ENCODE peak calls at places on chromosomes 2 and 18, in four cellular contexts. One of them, this sample, is unnamed.

GRCh38 chr2:37306024-37306423 is 18.6 kb downstream of the PRKD3 start:
- DNase-seq in activated CD4-positive, CD25-positive, alpha-beta regulatory T cell treated with anti-CD3 and anti-CD28 coated beads, Interleukin-2, amount 50 U/mL, for 72 hours: no peak
- DNase-seq in GDM1: no peak
- DNase-seq in M059J: no peak
- DNase-seq in this sample: no peak

GRCh38 chr2:100969998-100970397 is 32.1 kb upstream of the RPL31 start:
- DNase-seq in M059J: no peak
- DNase-seq in activated CD4-positive, CD25-positive, alpha-beta regulatory T cell treated with anti-CD3 and anti-CD28 coated beads, Interleukin-2, amount 50 U/mL, for 72 hours: no peak
- DNase-seq in GDM1: no peak
- DNase-seq in this sample: no peak

GRCh38 chr18:23816740-23817139 is 127.5 kb downstream of the LAMA3 start:
- DNase-seq in M059J: no peak
- DNase-seq in GDM1: no peak
- DNase-seq in activated CD4-positive, CD25-positive, alpha-beta regulatory T cell treated with anti-CD3 and anti-CD28 coated beads, Interleukin-2, amount 50 U/mL, for 72 hours: no peak
- DNase-seq in this sample: no peak

GRCh38 chr2:219426534-219427136 is 8.0 kb upstream of the SPEG start:
- DNase-seq in M059J: no peak
- DNase-seq in GDM1: no peak
- DNase-seq in activated CD4-positive, CD25-positive, alpha-beta regulatory T cell treated with anti-CD3 and anti-CD28 coated beads, Interleukin-2, amount 50 U/mL, for 72 hours: no peak
- DNase-seq in this sample: no peak

GRCh38 chr2:127449898-127450297 is 31.7 kb downstream of the PROC start:
- DNase-seq in M059J: no peak
- DNase-seq in GDM1: no peak
- DNase-seq in activated CD4-positive, CD25-positive, alpha-beta regulatory T cell treated with anti-CD3 and anti-CD28 coated beads, Interleukin-2, amount 50 U/mL, for 72 hours: no peak
- DNase-seq in this sample: no peak

GRCh38 chr18:38174173-38174572 is 608.6 kb upstream of the CELF4 start:
- DNase-seq in M059J: no peak
- DNase-seq in activated CD4-positive, CD25-positive, alpha-beta regulatory T cell treated with anti-CD3 and anti-CD28 coated beads, Interleukin-2, amount 50 U/mL, for 72 hours: no peak
- DNase-seq in GDM1: no peak
- DNase-seq in this sample: no peak

GRCh38 chr2:222448806-222449205 is 24.5 kb downstream of the SGPP2 start:
- DNase-seq in GDM1: no peak
- DNase-seq in M059J: peak
- DNase-seq in activated CD4-positive, CD25-positive, alpha-beta regulatory T cell treated with anti-CD3 and anti-CD28 coated beads, Interleukin-2, amount 50 U/mL, for 72 hours: no peak
- DNase-seq in this sample: peak

GRCh38 chr2:226115102-226115831 is 684.4 kb downstream of the IRS1 start:
- DNase-seq in GDM1: no peak
- DNase-seq in M059J: peak
- DNase-seq in activated CD4-positive, CD25-positive, alpha-beta regulatory T cell treated with anti-CD3 and anti-CD28 coated beads, Interleukin-2, amount 50 U/mL, for 72 hours: no peak
- DNase-seq in this sample: no peak

GRCh38 chr2:181790716-181791649 is 100.5 kb upstream of the ITPRID2 start:
- DNase-seq in activated CD4-positive, CD25-positive, alpha-beta regulatory T cell treated with anti-CD3 and anti-CD28 coated beads, Interleukin-2, amount 50 U/mL, for 72 hours: no peak
- DNase-seq in M059J: peak
- DNase-seq in GDM1: peak
- DNase-seq in this sample: no peak

GRCh38 chr2:73859721-73860586 is 31.2 kb downstream of the STAMBP start:
- DNase-seq in activated CD4-positive, CD25-positive, alpha-beta regulatory T cell treated with anti-CD3 and anti-CD28 coated beads, Interleukin-2, amount 50 U/mL, for 72 hours: no peak
- DNase-seq in GDM1: no peak
- DNase-seq in M059J: peak
- DNase-seq in this sample: no peak

GRCh38 chr18:76208632-76209308 is 286.3 kb downstream of the ZNF516 start:
- DNase-seq in M059J: no peak
- DNase-seq in activated CD4-positive, CD25-positive, alpha-beta regulatory T cell treated with anti-CD3 and anti-CD28 coated beads, Interleukin-2, amount 50 U/mL, for 72 hours: no peak
- DNase-seq in GDM1: no peak
- DNase-seq in this sample: no peak

GRCh38 chr18:41745166-41746049 is 209.6 kb upstream of the PIK3C3 start:
- DNase-seq in activated CD4-positive, CD25-positive, alpha-beta regulatory T cell treated with anti-CD3 and anti-CD28 coated beads, Interleukin-2, amount 50 U/mL, for 72 hours: no peak
- DNase-seq in GDM1: no peak
- DNase-seq in M059J: peak
- DNase-seq in this sample: peak

GRCh38 chr18:44839239-44839666 is 158.6 kb downstream of the SETBP1 start:
- DNase-seq in M059J: peak
- DNase-seq in activated CD4-positive, CD25-positive, alpha-beta regulatory T cell treated with anti-CD3 and anti-CD28 coated beads, Interleukin-2, amount 50 U/mL, for 72 hours: peak
- DNase-seq in GDM1: peak
- DNase-seq in this sample: peak

GRCh38 chr2:208579678-208580077 is 173.1 kb downstream of the PTH2R start:
- DNase-seq in activated CD4-positive, CD25-positive, alpha-beta regulatory T cell treated with anti-CD3 and anti-CD28 coated beads, Interleukin-2, amount 50 U/mL, for 72 hours: no peak
- DNase-seq in GDM1: no peak
- DNase-seq in M059J: no peak
- DNase-seq in this sample: no peak

GRCh38 chr2:18834341-18834740 is 245.0 kb upstream of the NT5C1B start:
- DNase-seq in GDM1: no peak
- DNase-seq in activated CD4-positive, CD25-positive, alpha-beta regulatory T cell treated with anti-CD3 and anti-CD28 coated beads, Interleukin-2, amount 50 U/mL, for 72 hours: no peak
- DNase-seq in M059J: peak
- DNase-seq in this sample: no peak

This sample was measured in HL-60.